ENCODE peak calls at places on chromosomes 13 and 19, in nine cellular contexts. One of them, this sample, is unnamed.

GRCh38 chr19:53871448-53871847 is 3.8 kb downstream of the MYADM start:
- DNase-seq in WTC11: no peak
- DNase-seq in GM13977: peak
- DNase-seq in cardiac muscle cell: no peak
- DNase-seq in NCI-H2081: no peak
- DNase-seq in KG1: peak
- DNase-seq in stimulated activated CD4-positive, alpha-beta T cell treated with anti-CD3 and anti-CD28 coated beads, Interleukin-12 subunit alpha, Interleukin-12 subunit beta, amount 100 ng/mL, for 4 hours: no peak
- DNase-seq in posterior vena cava: no peak
- DNase-seq in stimulated activated CD8-positive, alpha-beta memory T cell treated with anti-CD3 and anti-CD28 coated beads, Interleukin-2, amount 100 ng/mL, for 1 hour: no peak
- DNase-seq in this sample: no peak

GRCh38 chr19:11657307-11657706 is 60.0 kb downstream of the ZNF627 start:
- DNase-seq in cardiac muscle cell: peak
- DNase-seq in stimulated activated CD4-positive, alpha-beta T cell treated with anti-CD3 and anti-CD28 coated beads, Interleukin-12 subunit alpha, Interleukin-12 subunit beta, amount 100 ng/mL, for 4 hours: no peak
- DNase-seq in GM13977: no peak
- DNase-seq in stimulated activated CD8-positive, alpha-beta memory T cell treated with anti-CD3 and anti-CD28 coated beads, Interleukin-2, amount 100 ng/mL, for 1 hour: no peak
- DNase-seq in WTC11: no peak
- DNase-seq in NCI-H2081: peak
- DNase-seq in KG1: no peak
- DNase-seq in posterior vena cava: no peak
- DNase-seq in this sample: no peak

GRCh38 chr19:36054733-36055686 is at the start of gene WDR62:
- DNase-seq in WTC11: peak
- DNase-seq in NCI-H2081: peak
- DNase-seq in stimulated activated CD8-positive, alpha-beta memory T cell treated with anti-CD3 and anti-CD28 coated beads, Interleukin-2, amount 100 ng/mL, for 1 hour: peak
- DNase-seq in stimulated activated CD4-positive, alpha-beta T cell treated with anti-CD3 and anti-CD28 coated beads, Interleukin-12 subunit alpha, Interleukin-12 subunit beta, amount 100 ng/mL, for 4 hours: peak
- DNase-seq in GM13977: peak
- DNase-seq in KG1: peak
- DNase-seq in cardiac muscle cell: peak
- DNase-seq in posterior vena cava: peak
- DNase-seq in this sample: peak

GRCh38 chr19:2600914-2601870 is 101.3 kb downstream of the GNG7 start:
- DNase-seq in WTC11: no peak
- DNase-seq in NCI-H2081: no peak
- DNase-seq in cardiac muscle cell: no peak
- DNase-seq in KG1: no peak
- DNase-seq in stimulated activated CD8-positive, alpha-beta memory T cell treated with anti-CD3 and anti-CD28 coated beads, Interleukin-2, amount 100 ng/mL, for 1 hour: no peak
- DNase-seq in posterior vena cava: peak
- DNase-seq in GM13977: no peak
- DNase-seq in stimulated activated CD4-positive, alpha-beta T cell treated with anti-CD3 and anti-CD28 coated beads, Interleukin-12 subunit alpha, Interleukin-12 subunit beta, amount 100 ng/mL, for 4 hours: no peak
- DNase-seq in this sample: no peak

GRCh38 chr19:34457446-34457845 is 24.1 kb upstream of the WTIP start:
- DNase-seq in NCI-H2081: no peak
- DNase-seq in KG1: no peak
- DNase-seq in posterior vena cava: no peak
- DNase-seq in cardiac muscle cell: no peak
- DNase-seq in GM13977: no peak
- DNase-seq in stimulated activated CD8-positive, alpha-beta memory T cell treated with anti-CD3 and anti-CD28 coated beads, Interleukin-2, amount 100 ng/mL, for 1 hour: no peak
- DNase-seq in stimulated activated CD4-positive, alpha-beta T cell treated with anti-CD3 and anti-CD28 coated beads, Interleukin-12 subunit alpha, Interleukin-12 subunit beta, amount 100 ng/mL, for 4 hours: no peak
- DNase-seq in WTC11: no peak
- DNase-seq in this sample: no peak

GRCh38 chr19:1141944-1142343 is 32.1 kb downstream of the SBNO2 start:
- DNase-seq in GM13977: no peak
- DNase-seq in cardiac muscle cell: no peak
- DNase-seq in posterior vena cava: no peak
- DNase-seq in stimulated activated CD8-positive, alpha-beta memory T cell treated with anti-CD3 and anti-CD28 coated beads, Interleukin-2, amount 100 ng/mL, for 1 hour: no peak
- DNase-seq in KG1: no peak
- DNase-seq in stimulated activated CD4-positive, alpha-beta T cell treated with anti-CD3 and anti-CD28 coated beads, Interleukin-12 subunit alpha, Interleukin-12 subunit beta, amount 100 ng/mL, for 4 hours: no peak
- DNase-seq in WTC11: no peak
- DNase-seq in NCI-H2081: no peak
- DNase-seq in this sample: no peak

GRCh38 chr13:21075303-21076264 is 14.2 kb upstream of the LATS2 start:
- DNase-seq in WTC11: peak
- DNase-seq in KG1: no peak
- DNase-seq in cardiac muscle cell: peak
- DNase-seq in posterior vena cava: peak
- DNase-seq in GM13977: peak
- DNase-seq in NCI-H2081: no peak
- DNase-seq in stimulated activated CD8-positive, alpha-beta memory T cell treated with anti-CD3 and anti-CD28 coated beads, Interleukin-2, amount 100 ng/mL, for 1 hour: no peak
- DNase-seq in stimulated activated CD4-positive, alpha-beta T cell treated with anti-CD3 and anti-CD28 coated beads, Interleukin-12 subunit alpha, Interleukin-12 subunit beta, amount 100 ng/mL, for 4 hours: peak
- DNase-seq in this sample: no peak

GRCh38 chr19:32223595-32224370 is 121.6 kb upstream of the ZNF507 start:
- DNase-seq in WTC11: peak
- DNase-seq in GM13977: no peak
- DNase-seq in KG1: no peak
- DNase-seq in stimulated activated CD4-positive, alpha-beta T cell treated with anti-CD3 and anti-CD28 coated beads, Interleukin-12 subunit alpha, Interleukin-12 subunit beta, amount 100 ng/mL, for 4 hours: no peak
- DNase-seq in cardiac muscle cell: no peak
- DNase-seq in stimulated activated CD8-positive, alpha-beta memory T cell treated with anti-CD3 and anti-CD28 coated beads, Interleukin-2, amount 100 ng/mL, for 1 hour: no peak
- DNase-seq in posterior vena cava: peak
- DNase-seq in NCI-H2081: no peak
- DNase-seq in this sample: no peak

GRCh38 chr13:47100214-47100853 is 203.5 kb upstream of the HTR2A start:
- DNase-seq in posterior vena cava: no peak
- DNase-seq in NCI-H2081: no peak
- DNase-seq in GM13977: no peak
- DNase-seq in KG1: no peak
- DNase-seq in WTC11: no peak
- DNase-seq in cardiac muscle cell: no peak
- DNase-seq in stimulated activated CD8-positive, alpha-beta memory T cell treated with anti-CD3 and anti-CD28 coated beads, Interleukin-2, amount 100 ng/mL, for 1 hour: no peak
- DNase-seq in stimulated activated CD4-positive, alpha-beta T cell treated with anti-CD3 and anti-CD28 coated beads, Interleukin-12 subunit alpha, Interleukin-12 subunit beta, amount 100 ng/mL, for 4 hours: no peak
- DNase-seq in this sample: no peak

GRCh38 chr19:2636897-2637683 is 65.4 kb downstream of the GNG7 start:
- DNase-seq in stimulated activated CD4-positive, alpha-beta T cell treated with anti-CD3 and anti-CD28 coated beads, Interleukin-12 subunit alpha, Interleukin-12 subunit beta, amount 100 ng/mL, for 4 hours: peak
- DNase-seq in NCI-H2081: no peak
- DNase-seq in GM13977: peak
- DNase-seq in cardiac muscle cell: peak
- DNase-seq in WTC11: peak
- DNase-seq in posterior vena cava: peak
- DNase-seq in KG1: no peak
- DNase-seq in stimulated activated CD8-positive, alpha-beta memory T cell treated with anti-CD3 and anti-CD28 coated beads, Interleukin-2, amount 100 ng/mL, for 1 hour: peak
- DNase-seq in this sample: peak

GRCh38 chr19:1172353-1173159 is 1.5 kb downstream of the SBNO2 start:
- DNase-seq in GM13977: no peak
- DNase-seq in stimulated activated CD8-positive, alpha-beta memory T cell treated with anti-CD3 and anti-CD28 coated beads, Interleukin-2, amount 100 ng/mL, for 1 hour: no peak
- DNase-seq in stimulated activated CD4-positive, alpha-beta T cell treated with anti-CD3 and anti-CD28 coated beads, Interleukin-12 subunit alpha, Interleukin-12 subunit beta, amount 100 ng/mL, for 4 hours: no peak
- DNase-seq in KG1: no peak
- DNase-seq in NCI-H2081: no peak
- DNase-seq in cardiac muscle cell: peak
- DNase-seq in WTC11: peak
- DNase-seq in posterior vena cava: no peak
- DNase-seq in this sample: peak

GRCh38 chr19:55597493-55597892 is 1.8 kb downstream of the FIZ1 start:
- DNase-seq in WTC11: no peak
- DNase-seq in posterior vena cava: no peak
- DNase-seq in cardiac muscle cell: no peak
- DNase-seq in stimulated activated CD8-positive, alpha-beta memory T cell treated with anti-CD3 and anti-CD28 coated beads, Interleukin-2, amount 100 ng/mL, for 1 hour: no peak
- DNase-seq in KG1: no peak
- DNase-seq in NCI-H2081: no peak
- DNase-seq in GM13977: no peak
- DNase-seq in stimulated activated CD4-positive, alpha-beta T cell treated with anti-CD3 and anti-CD28 coated beads, Interleukin-12 subunit alpha, Interleukin-12 subunit beta, amount 100 ng/mL, for 4 hours: no peak
- DNase-seq in this sample: no peak

GRCh38 chr19:38210458-38210987 is 13.5 kb downstream of the DPF1 start:
- DNase-seq in stimulated activated CD4-positive, alpha-beta T cell treated with anti-CD3 and anti-CD28 coated beads, Interleukin-12 subunit alpha, Interleukin-12 subunit beta, amount 100 ng/mL, for 4 hours: no peak
- DNase-seq in GM13977: no peak
- DNase-seq in posterior vena cava: no peak
- DNase-seq in KG1: no peak
- DNase-seq in stimulated activated CD8-positive, alpha-beta memory T cell treated with anti-CD3 and anti-CD28 coated beads, Interleukin-2, amount 100 ng/mL, for 1 hour: no peak
- DNase-seq in cardiac muscle cell: peak
- DNase-seq in NCI-H2081: no peak
- DNase-seq in WTC11: peak
- DNase-seq in this sample: no peak